ENCODE peak calls at places on chromosomes 13 and 19, in nine cellular contexts. Z is uterus, S is heart left ventricle, H is body of pancreas, T is tibial nerve, U is breast epithelium, J is ovary, D is stomach, N is testis. C is an unnamed sample.

GRCh38 chr19:44725684-44726083 is 22.8 kb upstream of the BCL3 start:
- DNase-seq in Z (no peak), S (no peak), H (peak; percentile 29), T (no peak), U (no peak), J (no peak), D (no peak), N (no peak), C (no peak)

GRCh38 chr13:40070357-40070756 is 414.9 kb downstream of the COG6 start:
- DNase-seq in Z (no peak), S (no peak), H (no peak), T (no peak), U (no peak), J (no peak), D (no peak), N (no peak), C (no peak)

GRCh38 chr19:49558591-49558990 is 21.8 kb downstream of the NOSIP start:
- DNase-seq in Z (no peak), S (no peak), H (no peak), T (no peak), U (no peak), J (no peak), D (no peak), N (no peak), C (no peak)

GRCh38 chr19:53906211-53907192 is 2.6 kb upstream of the CACNG7 start:
- DNase-seq in Z (peak; percentile 26), S (no peak), H (peak; percentile 42), T (no peak), U (no peak), J (peak; percentile 53), D (peak; percentile 44), N (peak; percentile 50), C (no peak)

GRCh38 chr19:19591133-19591825 is 27.2 kb downstream of the PBX4 start:
- DNase-seq in Z (no peak), S (no peak), H (peak; percentile 21), T (no peak), U (no peak), J (no peak), D (peak; percentile 53), N (no peak), C (peak; percentile 53)

GRCh38 chr19:39223703-39224279 is 19.7 kb upstream of the SYCN start:
- DNase-seq in Z (no peak), S (no peak), H (no peak), T (no peak), U (no peak), J (no peak), D (no peak), N (no peak), C (no peak)

GRCh38 chr13:73844986-73845385 is 289.2 kb downstream of the KLF12 start:
- DNase-seq in Z (no peak), S (no peak), H (no peak), T (no peak), U (no peak), J (no peak), D (no peak), N (no peak), C (no peak)

GRCh38 chr13:45564108-45564507 is 51.4 kb downstream of the ERICH6B start:
- DNase-seq in Z (no peak), S (no peak), H (no peak), T (no peak), U (no peak), J (no peak), D (no peak), N (no peak), C (no peak)

GRCh38 chr13:60788156-60788829 is 391.3 kb downstream of the TDRD3 start:
- DNase-seq in Z (peak; percentile 33), S (peak; percentile 17), H (no peak), T (no peak), U (no peak), J (no peak), D (no peak), N (peak; percentile 26), C (no peak)

GRCh38 chr13:47211106-47211505 is 314.3 kb upstream of the HTR2A start:
- DNase-seq in Z (no peak), S (no peak), H (no peak), T (no peak), U (no peak), J (no peak), D (no peak), N (no peak), C (no peak)

GRCh38 chr13:85864963-85865530 is 65.8 kb upstream of the SLITRK6 start:
- DNase-seq in Z (no peak), S (no peak), H (no peak), T (no peak), U (no peak), J (no peak), D (no peak), N (peak; percentile 54), C (no peak)

GRCh38 chr19:35068941-35069634 is 27.6 kb downstream of the HPN start:
- DNase-seq in Z (no peak), S (no peak), H (no peak), T (no peak), U (no peak), J (no peak), D (no peak), N (no peak), C (no peak)

GRCh38 chr13:52925775-52926285 is 77.4 kb upstream of the PCDH8 start:
- DNase-seq in Z (no peak), S (no peak), H (no peak), T (no peak), U (no peak), J (no peak), D (no peak), N (no peak), C (no peak)

GRCh38 chr13:99280166-99280565 is 22.0 kb upstream of the GPR18 start:
- DNase-seq in Z (no peak), S (no peak), H (no peak), T (no peak), U (no peak), J (no peak), D (no peak), N (no peak), C (no peak)

GRCh38 chr13:95494082-95494681 is 58.3 kb upstream of the CLDN10 start:
- DNase-seq in Z (no peak), S (no peak), H (no peak), T (no peak), U (no peak), J (no peak), D (no peak), N (no peak), C (no peak)

GRCh38 chr19:42132030-42132628 is at the start of gene POU2F2:
- DNase-seq in Z (peak; percentile 19), S (peak; percentile 46), H (no peak), T (no peak), U (no peak), J (no peak), D (peak; percentile 54), N (peak; percentile 21), C (peak; percentile 13)
- H3K27ac ChIP-seq in Z (no peak within 1 kb of the TSS), S (no peak within 1 kb of the TSS), H (no peak within 1 kb of the TSS), T (no peak within 1 kb of the TSS), U (no peak within 1 kb of the TSS), J (no peak within 1 kb of the TSS), D (peak within 1 kb of the TSS; percentile 39), N (no peak within 1 kb of the TSS), C (no peak within 1 kb of the TSS)

GRCh38 chr19:1310853-1311180 is 25.1 kb downstream of the EFNA2 start:
- DNase-seq in Z (no peak), S (no peak), H (no peak), T (no peak), U (no peak), J (no peak), D (no peak), N (no peak), C (no peak)
- TF ChIP-seq POLR2A in Z (no peak), S (no peak), H (no peak), T (no peak), U (no peak), J (no peak), D (no peak), N (no peak), C (no peak)

GRCh38 chr19:17468302-17469091 is 1.8 kb upstream of the SLC27A1 start:
- DNase-seq in Z (peak; percentile 45), S (peak; percentile 85), H (peak; percentile 41), T (peak; percentile 53), U (peak; percentile 74), J (peak; percentile 84), D (peak; percentile 85), N (peak; percentile 78), C (peak; percentile 92)

GRCh38 chr19:17467471-17468301 is 2.6 kb upstream of the SLC27A1 start:
- DNase-seq in Z (no peak), S (no peak), H (no peak), T (no peak), U (no peak), J (no peak), D (no peak), N (no peak), C (no peak)

GRCh38 chr19:17469092-17469370 is 1.3 kb upstream of the SLC27A1 start:
- DNase-seq in Z (no peak), S (no peak), H (no peak), T (no peak), U (no peak), J (no peak), D (no peak), N (no peak), C (no peak)

GRCh38 chr19:17469371-17470203 is 737 bp upstream of the SLC27A1 start:
- DNase-seq in Z (peak; percentile 95), S (peak; percentile 96), H (peak; percentile 97), T (peak; percentile 99), U (peak; percentile 97), J (peak; percentile 99), D (peak; percentile 98), N (peak; percentile 98), C (peak; percentile 98)

DNA sequence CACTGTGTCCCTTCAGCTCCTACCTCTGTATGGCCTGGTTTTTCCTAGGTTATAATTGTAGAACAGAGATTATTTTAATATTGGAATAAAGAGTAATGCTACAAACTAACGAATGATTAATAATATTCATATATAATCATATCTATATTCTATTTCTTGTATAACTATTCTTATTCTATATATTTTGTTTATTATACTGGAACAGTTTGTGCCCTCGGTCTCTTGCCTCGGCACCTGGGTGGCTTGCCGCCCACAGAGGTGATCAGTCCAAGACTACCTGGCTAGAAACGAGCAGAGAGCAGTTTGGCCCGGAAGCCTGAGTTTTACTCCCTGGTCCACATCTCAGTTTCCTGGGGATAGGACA is 3.9 kb upstream of the SLC27A1 start:
- DNase-seq in Z (no peak), S (no peak), H (no peak), T (no peak), U (no peak), J (no peak), D (no peak), N (no peak), C (no peak)
- H3K27ac ChIP-seq in Z (peak overlapping the region; percentile 66), S (no peak overlapping the region), H (no peak overlapping the region), T (peak overlapping the region; percentile 97), U (no peak overlapping the region), J (no peak overlapping the region), D (no peak overlapping the region), N (no peak overlapping the region), C (no peak overlapping the region)

DNA sequence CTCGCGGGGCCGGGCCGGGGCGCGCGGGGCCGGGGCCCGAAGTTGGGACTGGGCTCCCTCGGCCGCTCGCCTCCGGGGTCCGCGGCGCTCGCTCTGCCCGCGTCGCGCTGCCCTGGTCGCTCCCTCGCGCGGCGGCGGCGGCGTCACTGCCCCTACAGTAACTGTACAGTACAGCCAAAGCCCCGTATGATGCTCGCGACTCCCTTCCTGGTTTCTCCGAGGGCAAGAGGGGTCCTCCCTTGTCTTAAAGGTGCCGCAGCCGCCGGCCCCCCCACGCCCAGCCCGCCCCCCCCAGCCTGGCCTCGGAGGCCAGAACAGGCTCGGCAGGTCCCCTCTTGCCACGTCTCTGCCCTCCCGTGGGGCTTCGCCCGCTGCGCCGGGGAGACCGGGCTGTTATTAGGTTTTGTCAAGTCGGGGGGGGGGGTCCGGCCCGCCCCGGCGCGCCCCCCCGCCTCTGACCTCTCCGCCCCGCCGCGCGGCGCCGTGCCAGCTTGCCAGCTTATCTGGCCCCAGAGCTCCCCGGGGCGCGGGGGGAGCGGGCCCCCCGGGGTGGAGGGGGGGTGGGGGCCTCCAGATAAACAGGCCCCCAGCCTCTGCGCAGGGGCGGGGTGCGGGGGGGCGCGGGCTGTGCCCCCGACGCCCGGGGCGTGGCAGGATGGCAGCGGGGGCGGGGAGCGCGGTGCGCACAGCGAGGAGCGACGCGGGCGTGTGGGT is at the start of gene ZBTB7A:
- DNase-seq in Z (peak; percentile 75), S (peak; percentile 87), H (peak; percentile 82), T (peak; percentile 74), U (peak; percentile 79), J (peak; percentile 83), D (peak; percentile 91), N (peak; percentile 91), C (peak; percentile 86)
- TF ChIP-seq POLR2A in Z (peak; percentile 42), S (peak; percentile 35), H (no peak), T (no peak), U (no peak), J (no peak), D (no peak), N (no peak), C (peak; percentile 40)

C was measured in thyroid gland.